ENCODE peak calls at places on chromosomes 11 and 22, in five cellular contexts. One of them, this sample, is unnamed.

GRCh38 chr11:72569966-72570892 is 104.0 kb downstream of the PDE2A start:
- DNase-seq in sigmoid colon: no peak
- DNase-seq in NCI-H524 treated with DMSO at 0.1 percent for 48 hours: no peak
- DNase-seq in neural progenitor cell: no peak
- DNase-seq in activated T-helper 9 cell treated with anti-CD3 and anti-CD28 coated beads, Interleukin-2, amount 50 U/mL, for 16 hours: no peak
- DNase-seq in this sample: no peak

GRCh38 chr11:100632970-100633452 is 54.1 kb upstream of the ARHGAP42 start:
- DNase-seq in sigmoid colon: peak; percentile 73
- DNase-seq in NCI-H524 treated with DMSO at 0.1 percent for 48 hours: no peak
- DNase-seq in neural progenitor cell: no peak
- DNase-seq in activated T-helper 9 cell treated with anti-CD3 and anti-CD28 coated beads, Interleukin-2, amount 50 U/mL, for 16 hours: no peak
- DNase-seq in this sample: no peak

GRCh38 chr11:126927628-126928027 is 72.9 kb downstream of the KIRREL3 start:
- DNase-seq in sigmoid colon: no peak
- DNase-seq in NCI-H524 treated with DMSO at 0.1 percent for 48 hours: no peak
- DNase-seq in neural progenitor cell: no peak
- DNase-seq in activated T-helper 9 cell treated with anti-CD3 and anti-CD28 coated beads, Interleukin-2, amount 50 U/mL, for 16 hours: no peak
- DNase-seq in this sample: no peak

GRCh38 chr11:29527391-29527936 is 489.4 kb downstream of the KCNA4 start:
- DNase-seq in sigmoid colon: no peak
- DNase-seq in NCI-H524 treated with DMSO at 0.1 percent for 48 hours: no peak
- DNase-seq in neural progenitor cell: peak; percentile 7
- DNase-seq in activated T-helper 9 cell treated with anti-CD3 and anti-CD28 coated beads, Interleukin-2, amount 50 U/mL, for 16 hours: no peak
- DNase-seq in this sample: no peak

GRCh38 chr11:9947231-9947864 is 283.5 kb downstream of the SWAP70 start:
- DNase-seq in sigmoid colon: no peak
- DNase-seq in NCI-H524 treated with DMSO at 0.1 percent for 48 hours: no peak
- DNase-seq in neural progenitor cell: no peak
- DNase-seq in activated T-helper 9 cell treated with anti-CD3 and anti-CD28 coated beads, Interleukin-2, amount 50 U/mL, for 16 hours: no peak
- DNase-seq in this sample: no peak

GRCh38 chr11:34481307-34481706 is 32.3 kb downstream of the ELF5 start:
- DNase-seq in sigmoid colon: no peak
- DNase-seq in NCI-H524 treated with DMSO at 0.1 percent for 48 hours: no peak
- DNase-seq in neural progenitor cell: no peak
- DNase-seq in activated T-helper 9 cell treated with anti-CD3 and anti-CD28 coated beads, Interleukin-2, amount 50 U/mL, for 16 hours: no peak
- DNase-seq in this sample: no peak

GRCh38 chr22:49966716-49967332 is 6.3 kb downstream of the PIM3 start:
- DNase-seq in sigmoid colon: peak; percentile 83
- DNase-seq in NCI-H524 treated with DMSO at 0.1 percent for 48 hours: no peak
- DNase-seq in neural progenitor cell: peak; percentile 51
- DNase-seq in activated T-helper 9 cell treated with anti-CD3 and anti-CD28 coated beads, Interleukin-2, amount 50 U/mL, for 16 hours: no peak
- DNase-seq in this sample: peak; percentile 19

GRCh38 chr11:126971305-126971704 is 29.3 kb downstream of the KIRREL3 start:
- DNase-seq in sigmoid colon: no peak
- DNase-seq in NCI-H524 treated with DMSO at 0.1 percent for 48 hours: no peak
- DNase-seq in neural progenitor cell: no peak
- DNase-seq in activated T-helper 9 cell treated with anti-CD3 and anti-CD28 coated beads, Interleukin-2, amount 50 U/mL, for 16 hours: no peak
- DNase-seq in this sample: no peak

GRCh38 chr11:68020575-68020974 is 9.9 kb upstream of the NDUFS8 start:
- DNase-seq in sigmoid colon: no peak
- DNase-seq in NCI-H524 treated with DMSO at 0.1 percent for 48 hours: no peak
- DNase-seq in neural progenitor cell: peak; percentile 69
- DNase-seq in activated T-helper 9 cell treated with anti-CD3 and anti-CD28 coated beads, Interleukin-2, amount 50 U/mL, for 16 hours: no peak
- DNase-seq in this sample: no peak

GRCh38 chr22:26174280-26174679 is 5.0 kb downstream of the SEZ6L start:
- DNase-seq in sigmoid colon: no peak
- DNase-seq in NCI-H524 treated with DMSO at 0.1 percent for 48 hours: no peak
- DNase-seq in neural progenitor cell: peak; percentile 74
- DNase-seq in activated T-helper 9 cell treated with anti-CD3 and anti-CD28 coated beads, Interleukin-2, amount 50 U/mL, for 16 hours: no peak
- DNase-seq in this sample: no peak

This sample was measured in activated B cell treated with CpG ODN at 0.5 μM for 24 hours.